ENCODE peak calls at places on chromosome 2, in four cellular contexts. O, K, B and I are unnamed samples.

GRCh38 chr2:197097578-197098366 is 171.3 kb upstream of the PGAP1 start:
- DNase-seq in O (no peak), K (no peak), B (no peak), I (no peak)

GRCh38 chr2:28697602-28698149 is 54.0 kb upstream of the PPP1CB start:
- DNase-seq in O (no peak), K (no peak), B (no peak), I (no peak)

GRCh38 chr2:12451726-12452125 is 265.0 kb upstream of the TRIB2 start:
- DNase-seq in O (peak), K (no peak), B (no peak), I (no peak)

GRCh38 chr2:202377308-202377736 is 1.2 kb downstream of the BMPR2 start:
- DNase-seq in O (peak), K (peak), B (peak), I (peak)

GRCh38 chr2:45264227-45265225 is 255.3 kb upstream of the SIX2 start:
- DNase-seq in O (no peak), K (peak), B (no peak), I (no peak)

GRCh38 chr2:236974752-236975151 is 110.9 kb upstream of the COPS8 start:
- DNase-seq in O (no peak), K (no peak), B (no peak), I (no peak)

GRCh38 chr2:20631617-20632307 is 19.1 kb downstream of the HS1BP3 start:
- DNase-seq in O (no peak), K (no peak), B (no peak), I (no peak)

GRCh38 chr2:99337931-99338580 is 867 bp downstream of the EIF5B start:
- DNase-seq in O (peak), K (peak), B (no peak), I (peak)

GRCh38 chr2:25250331-25251031 is 82.1 kb upstream of the POMC start:
- DNase-seq in O (no peak), K (peak), B (no peak), I (peak)

GRCh38 chr2:127469974-127470373 is 51.7 kb downstream of the PROC start:
- DNase-seq in O (no peak), K (no peak), B (no peak), I (no peak)

GRCh38 chr2:127465258-127465657 is 47.0 kb downstream of the PROC start:
- DNase-seq in O (peak), K (peak), B (no peak), I (no peak)

GRCh38 chr2:127472268-127472667 is 54.0 kb downstream of the IWS1 start:
- DNase-seq in O (no peak), K (no peak), B (no peak), I (no peak)

GRCh38 chr2:127471286-127471983 is 53.2 kb downstream of the PROC start:
- DNase-seq in O (no peak), K (no peak), B (no peak), I (no peak)

DNA sequence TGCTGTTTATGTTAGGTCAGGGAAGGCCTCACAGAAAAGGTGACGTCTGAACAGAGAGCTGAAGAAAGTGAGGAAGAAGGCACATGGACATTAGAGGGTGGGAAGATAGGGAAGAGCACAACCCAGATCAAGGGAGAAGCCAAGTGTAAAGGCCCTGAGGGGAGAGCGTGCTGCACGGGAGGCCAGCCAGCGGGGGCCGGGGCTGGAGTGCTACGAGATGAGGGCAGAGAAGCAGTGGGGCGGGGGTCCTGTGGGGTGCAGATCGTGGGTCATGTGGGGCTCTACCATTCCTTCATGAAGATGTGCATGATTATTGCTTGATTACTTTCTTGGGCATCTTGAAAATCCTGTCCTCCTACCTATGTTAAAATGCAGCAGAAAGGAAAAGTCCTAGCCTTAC is 50.8 kb downstream of the PROC start:
- DNase-seq in O (no peak), K (no peak), B (no peak), I (no peak)
- TF ChIP-seq CTCF in O (no peak), K (no peak), B (no peak), I (no peak)

GRCh38 chr2:160891353-160891740 is 268.9 kb upstream of the TANK start:
- DNase-seq in O (no peak), K (no peak), B (no peak), I (no peak)
- TF ChIP-seq CTCF in O (no peak), K (no peak), B (no peak), I (no peak)

DNA sequence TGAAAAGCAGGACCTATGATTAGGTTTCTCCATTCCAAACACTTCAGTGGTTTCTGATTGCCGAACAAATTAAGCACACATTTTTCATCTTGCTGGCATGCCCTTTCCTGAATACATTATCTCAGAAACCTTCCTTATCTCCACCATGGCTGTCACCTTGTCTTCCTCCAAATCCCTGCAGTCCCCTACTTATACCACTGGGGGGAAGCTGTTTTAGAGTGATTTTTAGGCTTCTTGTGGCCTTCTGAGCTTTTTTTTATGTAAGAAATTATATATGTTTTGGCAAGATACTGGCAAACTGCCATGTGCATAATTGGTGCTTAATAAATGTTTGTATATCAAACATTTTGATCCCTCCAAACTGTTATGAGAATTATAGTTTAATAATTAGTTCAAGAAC is 229.2 kb downstream of the MYT1L start:
- DNase-seq in O (peak), K (no peak), B (no peak), I (no peak)
- TF ChIP-seq CTCF in O (peak), K (no peak), B (peak), I (no peak)

GRCh38 chr2:171451074-171451473 is 17.0 kb downstream of the DCAF17 start:
- DNase-seq in O (no peak), K (no peak), B (no peak), I (no peak)

GRCh38 chr2:171447675-171448074 is 13.6 kb downstream of the DCAF17 start:
- DNase-seq in O (no peak), K (no peak), B (no peak), I (no peak)
- TF ChIP-seq CTCF in O (no peak), K (no peak), B (no peak), I (peak)

GRCh38 chr2:136871424-136871823 is 106.1 kb downstream of the THSD7B start:
- DNase-seq in O (no peak), K (no peak), B (no peak), I (no peak)

GRCh38 chr2:136874258-136874657 is 108.9 kb downstream of the THSD7B start:
- DNase-seq in O (peak), K (peak), B (no peak), I (no peak)
- TF ChIP-seq CTCF in O (peak), K (no peak), B (peak), I (no peak)

GRCh38 chr2:206154197-206154596 is 5.0 kb downstream of the NDUFS1 start:
- DNase-seq in O (peak), K (no peak), B (no peak), I (no peak)
- TF ChIP-seq CTCF in O (peak), K (no peak), B (no peak), I (peak)

GRCh38 chr2:191299009-191299408 is 53.8 kb downstream of the MYO1B start:
- DNase-seq in O (no peak), K (no peak), B (no peak), I (no peak)
- TF ChIP-seq CTCF in O (no peak), K (no peak), B (no peak), I (no peak)